ENCODE peak calls at places on chromosomes 6 and 20, in six cellular contexts. One of them, this sample, is unnamed.

GRCh38 chr6:167268683-167269280 is 22.3 kb upstream of the UNC93A start:
- DNase-seq in ovary: no peak
- DNase-seq in GM20000: no peak
- DNase-seq in HT1080: no peak
- DNase-seq in transverse colon: no peak
- DNase-seq in hepatocyte: peak; percentile 79
- DNase-seq in this sample: no peak

GRCh38 chr20:24027229-24027628 is 38.6 kb upstream of the GGTLC1 start:
- DNase-seq in ovary: no peak
- DNase-seq in GM20000: peak; percentile 9
- DNase-seq in HT1080: peak; percentile 50
- DNase-seq in transverse colon: peak; percentile 53
- DNase-seq in hepatocyte: no peak
- DNase-seq in this sample: no peak

GRCh38 chr6:62652692-62653328 is 366.8 kb upstream of the KHDRBS2 start:
- DNase-seq in ovary: no peak
- DNase-seq in GM20000: no peak
- DNase-seq in HT1080: no peak
- DNase-seq in transverse colon: no peak
- DNase-seq in hepatocyte: no peak
- DNase-seq in this sample: no peak

GRCh38 chr20:23125625-23126191 is 39.6 kb upstream of the CD93 start:
- DNase-seq in ovary: no peak
- DNase-seq in GM20000: no peak
- DNase-seq in HT1080: no peak
- DNase-seq in transverse colon: peak; percentile 28
- DNase-seq in hepatocyte: peak; percentile 48
- DNase-seq in this sample: no peak

GRCh38 chr20:48750941-48751620 is 76.7 kb downstream of the PREX1 start:
- DNase-seq in ovary: no peak
- DNase-seq in GM20000: no peak
- DNase-seq in HT1080: no peak
- DNase-seq in transverse colon: peak; percentile 46
- DNase-seq in hepatocyte: no peak
- DNase-seq in this sample: peak; percentile 54

GRCh38 chr6:51855310-51856082 is 231.9 kb downstream of the PKHD1 start:
- DNase-seq in ovary: no peak
- DNase-seq in GM20000: peak; percentile 55
- DNase-seq in HT1080: peak; percentile 51
- DNase-seq in transverse colon: no peak
- DNase-seq in hepatocyte: peak; percentile 87
- DNase-seq in this sample: no peak

GRCh38 chr6:29723666-29724588 is 693 bp downstream of the HLA-F start:
- DNase-seq in ovary: peak; percentile 45
- DNase-seq in GM20000: peak; percentile 78
- DNase-seq in HT1080: no peak
- DNase-seq in transverse colon: peak; percentile 72
- DNase-seq in hepatocyte: peak; percentile 16
- DNase-seq in this sample: peak; percentile 11

GRCh38 chr6:163965426-163966348 is 551.2 kb downstream of the QKI start:
- DNase-seq in ovary: no peak
- DNase-seq in GM20000: no peak
- DNase-seq in HT1080: no peak
- DNase-seq in transverse colon: no peak
- DNase-seq in hepatocyte: peak; percentile 71
- DNase-seq in this sample: no peak

GRCh38 chr6:75368151-75368779 is 83.7 kb upstream of the TMEM30A start:
- DNase-seq in ovary: no peak
- DNase-seq in GM20000: peak; percentile 15
- DNase-seq in HT1080: peak; percentile 21
- DNase-seq in transverse colon: peak; percentile 15
- DNase-seq in hepatocyte: peak; percentile 74
- DNase-seq in this sample: no peak

GRCh38 chr6:22882581-22882980 is 313.2 kb downstream of the HDGFL1 start:
- DNase-seq in ovary: no peak
- DNase-seq in GM20000: no peak
- DNase-seq in HT1080: no peak
- DNase-seq in transverse colon: no peak
- DNase-seq in hepatocyte: no peak
- DNase-seq in this sample: no peak

GRCh38 chr6:14984454-14984853 is 261.4 kb upstream of the JARID2 start:
- DNase-seq in ovary: no peak
- DNase-seq in GM20000: no peak
- DNase-seq in HT1080: no peak
- DNase-seq in transverse colon: peak; percentile 79
- DNase-seq in hepatocyte: peak; percentile 76
- DNase-seq in this sample: no peak

GRCh38 chr20:57658447-57659130 is 38.4 kb upstream of the ZBP1 start:
- DNase-seq in ovary: peak; percentile 17
- DNase-seq in GM20000: no peak
- DNase-seq in HT1080: no peak
- DNase-seq in transverse colon: peak; percentile 6
- DNase-seq in hepatocyte: no peak
- DNase-seq in this sample: no peak